ENCODE peak calls at places on chromosomes 12 and 14, in eight cellular contexts. F is psoas muscle, E is dorsolateral prefrontal cortex, R is AG04450, A is right cardiac atrium, S is A549, W is K562, X is tibial artery. Q is an unnamed sample.

GRCh38 chr14:104661086-104661485 is 28.3 kb upstream of the INF2 start:
- DNase-seq in F (no peak), E (no peak), R (no peak), A (no peak), S (no peak), W (no peak), X (no peak), Q (no peak)

GRCh38 chr14:34873591-34874385 is 1.4 kb downstream of the BAZ1A start:
- DNase-seq in F (peak), E (peak), R (no peak), A (peak), S (peak), W (peak), X (peak), Q (peak)

GRCh38 chr12:75834591-75834990 is 197.0 kb downstream of the PHLDA1 start:
- DNase-seq in F (no peak), E (no peak), R (no peak), A (no peak), S (no peak), W (no peak), X (no peak), Q (no peak)

GRCh38 chr12:131090254-131091210 is 136.8 kb downstream of the ADGRD1 start:
- DNase-seq in F (peak), E (peak), R (no peak), A (no peak), S (no peak), W (no peak), X (no peak), Q (no peak)

GRCh38 chr14:77141592-77142288 is at the start of gene ZDHHC22:
- DNase-seq in F (no peak), E (peak), R (no peak), A (no peak), S (peak), W (no peak), X (no peak), Q (peak)

GRCh38 chr12:24363177-24363754 is 413.8 kb upstream of the SOX5 start:
- DNase-seq in F (no peak), E (no peak), R (no peak), A (peak), S (no peak), W (no peak), X (no peak), Q (no peak)

GRCh38 chr14:22429546-22429945 is 159.5 kb downstream of the DAD1 start:
- DNase-seq in F (no peak), E (no peak), R (no peak), A (no peak), S (no peak), W (no peak), X (no peak), Q (no peak)

GRCh38 chr12:68350753-68351152 is 18.6 kb upstream of the MDM1 start:
- DNase-seq in F (no peak), E (no peak), R (no peak), A (no peak), S (no peak), W (no peak), X (no peak), Q (no peak)

GRCh38 chr12:61538951-61539350 is 721.3 kb upstream of the USP15 start:
- DNase-seq in F (no peak), E (no peak), R (no peak), A (no peak), S (no peak), W (no peak), X (no peak), Q (no peak)

GRCh38 chr14:103443106-103443505 is 57.9 kb downstream of the MARK3 start:
- DNase-seq in F (no peak), E (no peak), R (no peak), A (no peak), S (no peak), W (no peak), X (no peak), Q (no peak)

GRCh38 chr14:34629344-34629656 is 648 bp downstream of the SNX6 start:
- DNase-seq in F (no peak), E (no peak), R (no peak), A (no peak), S (no peak), W (no peak), X (no peak), Q (peak)

GRCh38 chr14:42004321-42004720 is 397.6 kb downstream of the LRFN5 start:
- DNase-seq in F (no peak), E (no peak), R (no peak), A (no peak), S (no peak), W (no peak), X (no peak), Q (no peak)

GRCh38 chr14:45201908-45202307 is 51.1 kb downstream of the MIS18BP1 start:
- DNase-seq in F (no peak), E (peak), R (no peak), A (no peak), S (no peak), W (peak), X (no peak), Q (no peak)

GRCh38 chr12:30622509-30622908 is 73.2 kb downstream of the IPO8 start:
- DNase-seq in F (no peak), E (no peak), R (peak), A (no peak), S (no peak), W (peak), X (no peak), Q (no peak)

GRCh38 chr12:115023898-115024297 is 339.9 kb upstream of the TBX3 start:
- DNase-seq in F (no peak), E (no peak), R (no peak), A (no peak), S (no peak), W (no peak), X (no peak), Q (no peak)

GRCh38 chr12:131010376-131011131 is 56.8 kb downstream of the ADGRD1 start:
- DNase-seq in F (no peak), E (no peak), R (no peak), A (no peak), S (no peak), W (no peak), X (no peak), Q (no peak)

GRCh38 chr14:23629831-23630396 is 6.2 kb upstream of the DHRS2 start:
- DNase-seq in F (no peak), E (no peak), R (no peak), A (no peak), S (no peak), W (no peak), X (no peak), Q (no peak)

GRCh38 chr14:69910871-69911270 is 31.7 kb downstream of the SMOC1 start:
- DNase-seq in F (no peak), E (no peak), R (no peak), A (no peak), S (no peak), W (no peak), X (no peak), Q (no peak)

GRCh38 chr12:76503957-76504356 is 55.6 kb downstream of the OSBPL8 start:
- DNase-seq in F (no peak), E (no peak), R (no peak), A (no peak), S (no peak), W (no peak), X (no peak), Q (no peak)

GRCh38 chr12:39611818-39612217 is 7.8 kb downstream of the ABCD2 start:
- DNase-seq in F (no peak), E (no peak), R (no peak), A (no peak), S (no peak), W (no peak), X (no peak), Q (no peak)

GRCh38 chr12:9867531-9867930 is 1.6 kb downstream of the CLEC2B start:
- DNase-seq in F (no peak), E (no peak), R (no peak), A (no peak), S (no peak), W (no peak), X (no peak), Q (no peak)

GRCh38 chr12:39327965-39328364 is 115.0 kb downstream of the KIF21A start:
- DNase-seq in F (no peak), E (no peak), R (no peak), A (no peak), S (no peak), W (no peak), X (no peak), Q (no peak)

GRCh38 chr14:89617471-89618291 is 200.6 kb upstream of the FOXN3 start:
- DNase-seq in F (peak), E (peak), R (no peak), A (peak), S (no peak), W (no peak), X (no peak), Q (peak)

GRCh38 chr12:21248679-21249078 is 86.0 kb downstream of the SLCO1A2 start:
- DNase-seq in F (no peak), E (no peak), R (no peak), A (no peak), S (no peak), W (no peak), X (no peak), Q (no peak)

GRCh38 chr14:53044486-53044885 is 93.6 kb upstream of the FERMT2 start:
- DNase-seq in F (no peak), E (no peak), R (no peak), A (no peak), S (no peak), W (no peak), X (no peak), Q (no peak)

GRCh38 chr14:99199854-99200653 is 71.9 kb downstream of the BCL11B start:
- DNase-seq in F (no peak), E (no peak), R (no peak), A (peak), S (no peak), W (no peak), X (no peak), Q (no peak)

GRCh38 chr12:32854097-32854496 is 42.5 kb downstream of the PKP2 start:
- DNase-seq in F (no peak), E (no peak), R (no peak), A (no peak), S (no peak), W (no peak), X (no peak), Q (no peak)

GRCh38 chr14:68910540-68910939 is 68.6 kb downstream of the ACTN1 start:
- DNase-seq in F (no peak), E (no peak), R (no peak), A (no peak), S (no peak), W (no peak), X (no peak), Q (peak)

GRCh38 chr12:68641138-68641537 is 30.4 kb downstream of the RAP1B start:
- DNase-seq in F (no peak), E (no peak), R (no peak), A (no peak), S (no peak), W (no peak), X (no peak), Q (no peak)

GRCh38 chr12:2248901-2249381 is 196.2 kb downstream of the CACNA1C start:
- DNase-seq in F (no peak), E (no peak), R (no peak), A (no peak), S (no peak), W (no peak), X (no peak), Q (no peak)

GRCh38 chr12:13864081-13864673 is 117.2 kb downstream of the GRIN2B start:
- DNase-seq in F (peak), E (peak), R (peak), A (peak), S (peak), W (peak), X (peak), Q (peak)

DNA sequence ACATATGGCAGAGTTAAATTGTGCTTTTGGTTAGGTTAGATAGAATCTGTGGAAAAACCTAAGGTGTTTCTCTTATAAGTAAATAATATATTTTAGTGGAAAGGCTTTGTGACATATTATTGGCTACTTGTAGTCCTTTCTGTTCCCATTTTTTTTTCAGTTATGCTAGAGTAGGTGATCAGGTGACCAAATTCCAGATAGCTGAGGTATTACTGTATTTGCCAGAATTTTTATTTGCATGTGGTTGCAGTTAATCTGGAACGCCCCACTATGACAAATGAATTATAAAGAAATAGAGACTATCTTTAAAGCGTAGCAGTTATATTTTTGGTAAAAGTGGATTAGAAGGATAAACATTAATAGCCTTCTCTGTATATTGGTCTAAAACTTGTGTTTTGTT is 52.0 kb downstream of the ARHGAP5 start:
- DNase-seq in F (no peak), E (no peak), R (no peak), A (no peak), S (peak), W (no peak), X (no peak), Q (no peak)
- H3K27ac ChIP-seq in F (no peak), E (no peak), R (no peak), A (no peak), S (peak), W (no peak), X (no peak), Q (no peak)

GRCh38 chr12:42854208-42854607 is 264.7 kb upstream of the PRICKLE1 start:
- DNase-seq in F (no peak), E (no peak), R (no peak), A (no peak), S (no peak), W (no peak), X (no peak), Q (no peak)
- H3K27ac ChIP-seq in F (no peak), E (no peak), R (no peak), A (no peak), S (no peak), W (no peak), X (no peak), Q (no peak)

GRCh38 chr14:94113908-94114588 is 3.5 kb downstream of the IFI27 start:
- DNase-seq in F (no peak), E (no peak), R (no peak), A (no peak), S (no peak), W (no peak), X (no peak), Q (no peak)
- H3K27ac ChIP-seq in F (peak), E (no peak), R (no peak), A (peak), S (no peak), W (no peak), X (no peak), Q (peak)

GRCh38 chr12:6375269-6376078 is at the start of gene SCNN1A:
- DNase-seq in F (no peak), E (no peak), R (no peak), A (peak), S (no peak), W (no peak), X (peak), Q (no peak)

GRCh38 chr12:6373022-6373787 is 2.2 kb downstream of the SCNN1A start:
- DNase-seq in F (no peak), E (no peak), R (no peak), A (no peak), S (no peak), W (no peak), X (no peak), Q (no peak)

GRCh38 chr12:6374781-6375150 is 597 bp downstream of the SCNN1A start:
- DNase-seq in F (no peak), E (no peak), R (no peak), A (no peak), S (no peak), W (no peak), X (no peak), Q (no peak)

GRCh38 chr12:6372403-6373003 is 2.9 kb downstream of the SCNN1A start:
- DNase-seq in F (no peak), E (no peak), R (no peak), A (peak), S (peak), W (no peak), X (no peak), Q (no peak)

GRCh38 chr12:6374028-6374780 is 1.2 kb downstream of the SCNN1A start:
- DNase-seq in F (no peak), E (no peak), R (no peak), A (no peak), S (no peak), W (no peak), X (no peak), Q (no peak)
- H3K27ac ChIP-seq in F (no peak), E (no peak), R (no peak), A (no peak), S (peak), W (no peak), X (no peak), Q (no peak)

GRCh38 chr14:57401501-57401900 is 11.1 kb downstream of the NAA30 start:
- DNase-seq in F (no peak), E (no peak), R (no peak), A (no peak), S (no peak), W (no peak), X (no peak), Q (no peak)

GRCh38 chr14:57402173-57402852 is 11.9 kb downstream of the NAA30 start:
- DNase-seq in F (no peak), E (no peak), R (no peak), A (no peak), S (no peak), W (no peak), X (no peak), Q (no peak)

GRCh38 chr14:57400556-57401494 is 10.4 kb downstream of the NAA30 start:
- DNase-seq in F (no peak), E (no peak), R (no peak), A (no peak), S (no peak), W (no peak), X (no peak), Q (no peak)

GRCh38 chr14:57405562-57405961 is 15.2 kb downstream of the NAA30 start:
- DNase-seq in F (no peak), E (no peak), R (no peak), A (no peak), S (no peak), W (no peak), X (no peak), Q (no peak)

DNA sequence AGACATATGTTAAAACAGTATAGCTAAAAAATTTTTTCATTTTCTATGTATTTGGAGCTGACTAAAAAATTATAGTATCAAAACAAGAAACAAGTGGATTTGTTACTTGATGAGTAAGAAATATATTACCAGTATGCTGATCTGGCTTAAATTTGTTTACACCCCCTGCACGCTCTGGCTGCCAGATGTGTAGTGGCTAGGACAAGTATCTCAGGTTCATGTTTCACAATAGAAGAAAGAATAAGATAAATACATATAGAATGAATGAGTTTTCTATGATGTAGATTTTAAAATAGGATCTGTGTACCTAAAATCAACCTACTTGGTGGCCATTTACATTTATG is 13.1 kb downstream of the NAA30 start:
- DNase-seq in F (no peak), E (no peak), R (no peak), A (no peak), S (no peak), W (no peak), X (no peak), Q (no peak)
- H3K27ac ChIP-seq in F (no peak), E (no peak), R (no peak), A (no peak), S (no peak), W (no peak), X (no peak), Q (no peak)

GRCh38 chr14:101074124-101075024 is 170.9 kb upstream of the RTL1 start:
- DNase-seq in F (no peak), E (peak), R (no peak), A (no peak), S (no peak), W (no peak), X (no peak), Q (no peak)

GRCh38 chr14:101073598-101073965 is 170.1 kb upstream of the RTL1 start:
- DNase-seq in F (no peak), E (peak), R (no peak), A (no peak), S (no peak), W (no peak), X (no peak), Q (no peak)

GRCh38 chr14:101072531-101072930 is 169.0 kb upstream of the RTL1 start:
- DNase-seq in F (no peak), E (peak), R (no peak), A (peak), S (peak), W (no peak), X (no peak), Q (no peak)

GRCh38 chr14:101072070-101072469 is 168.5 kb upstream of the RTL1 start:
- DNase-seq in F (no peak), E (no peak), R (no peak), A (no peak), S (no peak), W (no peak), X (no peak), Q (no peak)

GRCh38 chr14:101072945-101073597 is 169.5 kb upstream of the RTL1 start:
- DNase-seq in F (peak), E (peak), R (peak), A (peak), S (peak), W (peak), X (no peak), Q (no peak)
- H3K27ac ChIP-seq in F (no peak), E (peak), R (peak), A (no peak), S (peak), W (no peak), X (no peak), Q (no peak)

GRCh38 chr12:49568442-49568776 is 467 bp upstream of the MCRS1 start:
- DNase-seq in F (no peak), E (no peak), R (no peak), A (no peak), S (no peak), W (no peak), X (no peak), Q (no peak)

GRCh38 chr12:49565956-49566265 is 2.0 kb downstream of the MCRS1 start:
- DNase-seq in F (no peak), E (no peak), R (no peak), A (no peak), S (no peak), W (no peak), X (peak), Q (no peak)

GRCh38 chr12:49566361-49566760 is 1.6 kb downstream of the MCRS1 start:
- DNase-seq in F (no peak), E (no peak), R (no peak), A (no peak), S (no peak), W (no peak), X (peak), Q (no peak)

GRCh38 chr12:49567611-49568441 is at the start of gene MCRS1:
- DNase-seq in F (peak), E (peak), R (peak), A (peak), S (peak), W (peak), X (peak), Q (peak)

GRCh38 chr12:49567302-49567610 is 686 bp downstream of the MCRS1 start:
- DNase-seq in F (no peak), E (no peak), R (no peak), A (no peak), S (no peak), W (no peak), X (no peak), Q (no peak)
- H3K27ac ChIP-seq in F (peak), E (peak), R (no peak), A (peak), S (peak), W (peak), X (peak), Q (peak)

GRCh38 chr12:53775478-53776145 is 23.8 kb upstream of the CISTR start:
- DNase-seq in F (peak), E (no peak), R (no peak), A (peak), S (no peak), W (no peak), X (peak), Q (no peak)

GRCh38 chr12:53777936-53778644 is 26.3 kb upstream of the CISTR start:
- DNase-seq in F (no peak), E (no peak), R (no peak), A (no peak), S (no peak), W (no peak), X (no peak), Q (no peak)

GRCh38 chr12:53780323-53780722 is 28.5 kb upstream of the CISTR start:
- DNase-seq in F (no peak), E (no peak), R (no peak), A (no peak), S (no peak), W (no peak), X (no peak), Q (no peak)

GRCh38 chr12:53776872-53777271 is 25.1 kb upstream of the CISTR start:
- DNase-seq in F (no peak), E (no peak), R (no peak), A (no peak), S (no peak), W (no peak), X (no peak), Q (no peak)

GRCh38 chr12:53777412-53777811 is 25.6 kb upstream of the CISTR start:
- DNase-seq in F (no peak), E (no peak), R (no peak), A (no peak), S (no peak), W (no peak), X (no peak), Q (no peak)
- H3K27ac ChIP-seq in F (no peak), E (no peak), R (no peak), A (no peak), S (no peak), W (no peak), X (no peak), Q (no peak)

DNA sequence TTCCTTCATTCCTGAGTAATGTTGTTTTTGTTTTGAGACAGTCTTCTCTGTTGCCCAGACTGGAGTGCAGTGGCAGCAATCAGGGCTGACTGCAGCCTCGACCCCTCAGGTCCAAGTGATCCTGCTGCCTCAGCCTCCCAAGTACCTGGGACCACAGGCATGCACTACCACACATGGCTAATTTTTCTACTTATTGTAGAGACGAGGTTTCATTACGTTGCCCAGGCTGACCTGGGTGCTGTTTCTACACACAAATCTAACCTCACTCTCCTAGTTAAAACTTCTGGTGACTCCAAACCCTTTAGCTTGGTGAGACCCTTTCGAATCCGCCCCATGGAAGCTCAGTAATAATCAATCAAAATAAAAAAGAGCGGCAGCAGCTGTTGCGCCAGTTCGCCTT is 1.3 kb downstream of the TMEM116 start:
- DNase-seq in F (no peak), E (no peak), R (no peak), A (no peak), S (no peak), W (no peak), X (no peak), Q (no peak)
- H3K27ac ChIP-seq in F (peak), E (no peak), R (no peak), A (no peak), S (peak), W (peak), X (no peak), Q (no peak)